ENCODE peak calls at places on chromosome 21, in nine cellular contexts. R is IMR-90, E is A549, V is heart left ventricle, J is HCT116, G is HepG2, F is K562, O is body of pancreas, I is gastrocnemius medialis. Z is an unnamed sample. For H3K4me1, the result is how much of the 10 kb centered on the place peaks cover.

GRCh38 chr21:26842976-26843911 is 2.0 kb downstream of the ADAMTS1 start:
- ATAC-seq in R (peak), O (peak), V (peak), E (peak), J (no peak), G (peak), I (peak), F (no peak), Z (peak)

GRCh38 chr21:45709127-45709526 is 65.6 kb downstream of the PCBP3 start:
- ATAC-seq in O (no peak), G (no peak), R (peak), V (peak), I (no peak), E (no peak), F (no peak), J (no peak), Z (no peak)

GRCh38 chr21:46555225-46555617 is 49.7 kb downstream of the S100B start:
- ATAC-seq in F (no peak), I (no peak), R (no peak), O (no peak), J (no peak), V (peak), G (no peak), E (no peak), Z (no peak)

GRCh38 chr21:26782349-26782748 is 62.9 kb downstream of the ADAMTS1 start:
- ATAC-seq in O (peak), R (no peak), J (no peak), E (no peak), V (peak), F (no peak), G (no peak), I (peak), Z (peak)

GRCh38 chr21:43306911-43307676 is 119.8 kb downstream of the SIK1 start:
- ATAC-seq in I (peak), E (peak), F (no peak), O (peak), G (peak), R (no peak), J (peak), V (peak), Z (no peak)

GRCh38 chr21:25186278-25186677 is 421.0 kb downstream of the MRPL39 start:
- ATAC-seq in R (no peak), G (no peak), I (no peak), V (no peak), O (no peak), J (no peak), F (no peak), E (no peak), Z (no peak)

GRCh38 chr21:28642891-28643290 is 349.8 kb downstream of the LTN1 start:
- ATAC-seq in V (peak), G (peak), R (no peak), J (no peak), O (no peak), I (no peak), F (no peak), E (no peak), Z (no peak)

GRCh38 chr21:25567472-25567871 is 39.8 kb downstream of the MRPL39 start:
- ATAC-seq in O (no peak), G (no peak), F (peak), E (no peak), R (no peak), J (no peak), V (no peak), I (no peak), Z (no peak)

GRCh38 chr21:27152996-27153395 is 186.1 kb upstream of the ADAMTS5 start:
- ATAC-seq in R (no peak), O (no peak), I (no peak), J (no peak), F (no peak), G (no peak), V (no peak), E (no peak), Z (no peak)

GRCh38 chr21:41425954-41426655 is at the start of gene MX1:
- ATAC-seq in O (peak), E (peak), V (peak), G (peak), R (peak), F (peak), I (peak), J (no peak), Z (peak)
- TF ChIP-seq POLR2A in O (peak), E (no peak), V (peak), G (no peak), R (no peak), F (no peak), I (peak), J (no peak), Z (peak)

DNA sequence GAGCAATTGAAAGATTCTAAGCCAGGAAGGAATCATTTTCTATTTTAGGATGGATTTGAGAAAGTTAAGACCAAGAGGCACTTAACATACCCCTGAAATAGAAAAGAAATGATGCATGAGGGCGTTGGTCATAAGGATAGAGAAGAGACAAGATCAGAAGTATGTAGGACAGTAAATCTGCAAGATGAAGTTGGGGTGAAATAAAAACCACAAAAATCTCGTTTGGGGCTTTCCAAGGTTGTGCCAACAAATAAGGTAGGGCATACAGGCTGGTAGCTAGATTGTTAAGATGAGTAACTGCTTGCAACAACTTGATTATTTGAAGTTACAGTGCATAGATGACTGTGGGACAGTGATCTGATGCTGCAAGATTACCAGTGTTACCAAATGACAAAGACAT is 2.6 kb upstream of the BRWD1 start:
- ATAC-seq in I (no peak), J (no peak), V (no peak), F (no peak), G (no peak), R (no peak), O (no peak), E (no peak), Z (no peak)
- H3K4me1 ChIP-seq in I (under half), J (under half), V (under half), F (under half), G (half or more), R (under half), O (under half), E (under half), Z (half or more)

DNA sequence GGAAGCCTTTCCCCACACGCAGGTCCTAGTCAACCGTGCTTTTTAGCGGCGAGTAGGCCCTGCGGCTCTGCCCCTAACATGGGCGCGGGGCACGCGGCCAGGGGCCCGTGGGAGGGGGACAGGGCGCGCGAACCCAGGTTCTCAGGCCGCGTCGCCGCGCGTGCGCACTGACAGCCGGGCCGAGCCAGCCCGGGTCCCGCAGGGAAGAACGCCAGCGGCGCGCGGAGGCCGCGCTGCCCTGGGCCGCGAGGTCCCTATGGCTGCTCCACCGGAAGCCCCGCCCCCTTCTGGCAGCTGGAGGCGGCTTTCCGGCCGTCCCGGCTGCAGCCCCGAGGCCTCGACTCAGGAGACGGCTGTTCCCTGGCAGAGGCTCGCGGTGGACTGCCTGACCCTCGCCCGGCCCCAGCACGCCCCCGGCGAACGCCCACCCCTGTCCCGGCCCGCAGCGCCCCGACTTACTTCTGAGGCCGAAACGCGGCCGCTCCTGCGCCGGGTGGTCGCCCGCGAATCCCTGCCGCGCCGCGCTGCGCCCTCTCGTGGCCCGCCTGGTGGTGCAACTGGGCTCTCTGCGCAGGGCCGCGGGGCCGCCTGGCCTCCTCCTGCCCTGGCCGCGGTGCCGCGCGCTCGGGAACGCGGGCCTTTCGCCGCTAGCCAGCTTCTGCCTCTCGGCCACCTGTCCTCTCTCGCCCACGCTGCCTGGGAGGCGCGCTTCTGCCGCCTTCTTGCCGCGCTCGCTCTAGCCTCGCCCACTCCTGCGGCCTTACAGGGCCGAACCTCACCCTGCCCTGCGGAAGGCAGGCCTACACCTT is 16.6 kb upstream of the RIPPLY3 start:
- ATAC-seq in I (peak), O (peak), E (peak), R (peak), G (peak), J (peak), F (peak), V (peak), Z (peak)
- TF ChIP-seq POLR2A in I (peak), O (peak), E (peak), R (no peak), G (peak), J (peak), F (peak), V (peak), Z (peak)

GRCh38 chr21:15001113-15001512 is 63.7 kb downstream of the NRIP1 start:
- ATAC-seq in O (no peak), J (no peak), I (no peak), E (no peak), F (no peak), V (no peak), G (no peak), R (no peak), Z (no peak)

GRCh38 chr21:14995695-14996490 is 68.9 kb downstream of the NRIP1 start:
- ATAC-seq in F (no peak), I (no peak), J (peak), R (peak), O (no peak), G (peak), V (no peak), E (no peak), Z (no peak)

GRCh38 chr21:15001773-15002647 is 62.8 kb downstream of the NRIP1 start:
- ATAC-seq in E (no peak), J (no peak), V (no peak), I (peak), F (no peak), G (no peak), O (no peak), R (no peak), Z (no peak)

GRCh38 chr21:15003463-15004135 is 61.2 kb downstream of the NRIP1 start:
- ATAC-seq in F (no peak), J (no peak), I (no peak), R (no peak), G (no peak), O (no peak), E (no peak), V (no peak), Z (no peak)

DNA sequence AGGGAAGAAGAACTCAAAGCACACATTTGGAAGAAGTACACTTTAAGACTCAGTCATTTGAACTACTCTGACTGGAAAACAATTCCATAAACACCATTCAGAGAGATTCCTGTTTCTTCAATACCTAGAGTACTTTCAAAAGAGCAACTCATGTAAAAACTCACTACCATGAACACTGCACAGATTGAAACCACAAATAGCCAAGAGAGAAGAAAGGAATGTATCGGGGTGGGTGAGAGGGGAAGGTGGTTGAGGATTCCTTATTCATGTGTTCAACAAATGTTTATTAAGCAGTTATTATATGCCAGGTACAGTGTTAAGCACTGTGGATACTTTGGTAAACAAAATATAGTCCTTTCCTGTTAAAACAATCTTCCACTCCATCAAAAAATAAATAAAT is 64.7 kb downstream of the NRIP1 start:
- ATAC-seq in R (peak), I (no peak), E (no peak), O (no peak), J (no peak), G (no peak), V (no peak), F (no peak), Z (no peak)
- H3K4me1 ChIP-seq in R (under half), I (half or more), E (half or more), O (under half), J (under half), G (half or more), V (under half), F (under half), Z (half or more)

DNA sequence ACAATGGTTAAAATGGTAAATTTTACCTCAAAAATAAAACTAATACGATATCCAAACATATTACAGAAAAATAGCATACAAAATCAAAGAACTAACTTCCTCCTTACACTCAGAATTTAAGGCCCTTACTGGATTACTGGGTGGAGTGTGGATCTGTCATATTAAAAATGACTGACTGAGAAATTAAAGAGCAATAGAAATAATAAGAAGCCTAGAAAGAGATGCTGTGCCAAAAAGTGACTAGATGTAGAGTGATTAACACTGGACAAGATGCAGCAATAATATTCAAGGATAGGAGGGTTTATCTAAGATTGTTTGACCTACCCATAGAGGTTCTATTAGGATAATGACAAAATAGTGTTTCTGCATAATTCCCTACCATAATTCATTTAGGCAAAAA is 424.3 kb downstream of the SETD4 start:
- ATAC-seq in O (no peak), G (no peak), V (no peak), J (no peak), E (no peak), F (no peak), R (no peak), I (no peak), Z (no peak)
- TF ChIP-seq POLR2A in O (no peak), G (no peak), V (no peak), J (no peak), E (no peak), F (no peak), R (no peak), I (no peak), Z (no peak)

GRCh38 chr21:41834252-41834925 is 44.8 kb downstream of the PRDM15 start:
- ATAC-seq in G (no peak), V (peak), E (no peak), F (no peak), J (no peak), R (no peak), O (no peak), I (no peak), Z (no peak)
- H3K4me1 ChIP-seq in G (under half), V (under half), E (under half), F (under half), J (under half), R (under half), O (under half), I (under half), Z (under half)

Z was measured in gastroesophageal sphincter.